ENCODE peak calls at places on chromosomes 6 and 20, in seven cellular contexts. K, H, O, Q, Y, W and P are unnamed samples. For H3K36me3, the result is how much of the 10 kb centered on the place peaks cover.

GRCh38 chr6:156886409-156886808 is 109.2 kb downstream of the ARID1B start:
- DNase-seq in K (peak), H (no peak), O (peak), Q (no peak), Y (peak), W (no peak), P (no peak)

GRCh38 chr6:90295854-90296345 is 743 bp downstream of the BACH2 start:
- DNase-seq in K (peak), H (no peak), O (peak), Q (no peak), Y (peak), W (peak), P (peak)

GRCh38 chr6:13593103-13593502 is 18.7 kb downstream of the SIRT5 start:
- DNase-seq in K (no peak), H (no peak), O (no peak), Q (no peak), Y (no peak), W (no peak), P (no peak)

GRCh38 chr20:57038608-57039440 is 227.6 kb downstream of the BMP7 start:
- DNase-seq in K (no peak), H (no peak), O (no peak), Q (no peak), Y (no peak), W (no peak), P (no peak)

GRCh38 chr20:24523661-24524060 is 54.2 kb downstream of the SYNDIG1 start:
- DNase-seq in K (no peak), H (no peak), O (no peak), Q (no peak), Y (no peak), W (no peak), P (no peak)

GRCh38 chr6:11536795-11537194 is 754 bp upstream of the TMEM170B start:
- DNase-seq in K (peak), H (no peak), O (no peak), Q (no peak), Y (no peak), W (peak), P (no peak)

GRCh38 chr6:110214338-110214737 is 34.1 kb downstream of the CDC40 start:
- DNase-seq in K (no peak), H (no peak), O (no peak), Q (no peak), Y (no peak), W (no peak), P (no peak)

GRCh38 chr20:21096321-21097043 is 9.7 kb downstream of the LINC00237 start:
- DNase-seq in K (no peak), H (no peak), O (no peak), Q (no peak), Y (peak), W (no peak), P (no peak)

GRCh38 chr6:54097753-54098152 is 13.5 kb upstream of the MLIP start:
- DNase-seq in K (no peak), H (no peak), O (no peak), Q (no peak), Y (no peak), W (no peak), P (no peak)

GRCh38 chr20:36791862-36792261 is 18.3 kb upstream of the DSN1 start:
- DNase-seq in K (no peak), H (no peak), O (no peak), Q (no peak), Y (no peak), W (no peak), P (no peak)
- H3K36me3 ChIP-seq in K (under half), H (under half), O (under half), Q (half or more), Y (under half), W (under half), P (half or more)

DNA sequence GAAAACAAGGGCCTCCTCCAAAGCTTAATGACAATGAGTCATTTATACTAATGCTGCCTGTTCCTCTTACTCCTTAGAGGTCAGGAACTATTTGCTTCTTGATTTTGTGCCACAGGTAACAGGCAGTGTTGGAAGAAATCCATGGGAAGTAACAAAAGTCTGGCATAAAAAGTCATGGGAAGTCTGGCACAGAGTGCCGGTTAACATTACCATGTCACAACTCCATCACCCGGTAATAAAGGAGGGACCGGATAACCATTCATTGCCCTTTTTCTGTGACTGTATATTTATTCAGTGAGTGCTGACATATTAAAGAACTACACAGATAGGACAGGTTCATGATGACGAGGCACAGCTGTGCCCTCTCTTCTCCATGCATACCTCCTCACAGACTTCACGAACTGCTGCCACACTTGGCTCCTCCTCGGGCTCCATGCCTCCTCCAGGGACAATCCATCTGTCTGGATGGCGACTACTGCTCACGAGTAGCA is 50.9 kb downstream of the NUDT3 start:
- DNase-seq in K (no peak), H (no peak), O (no peak), Q (no peak), Y (peak), W (no peak), P (no peak)
- H3K36me3 ChIP-seq in K (under half), H (under half), O (under half), Q (under half), Y (under half), W (under half), P (under half)

GRCh38 chr20:31490752-31491151 is 15.7 kb downstream of the REM1 start:
- DNase-seq in K (no peak), H (no peak), O (no peak), Q (no peak), Y (no peak), W (no peak), P (no peak)
- H3K36me3 ChIP-seq in K (under half), H (under half), O (under half), Q (under half), Y (under half), W (under half), P (under half)

GRCh38 chr6:30556006-30556713 is at the start of gene GNL1:
- DNase-seq in K (peak), H (peak), O (peak), Q (peak), Y (peak), W (peak), P (peak)

GRCh38 chr6:30557683-30557981 is 537 bp downstream of the PRR3 start:
- DNase-seq in K (no peak), H (no peak), O (no peak), Q (no peak), Y (no peak), W (no peak), P (no peak)

GRCh38 chr6:30556964-30557682 is at the start of gene PRR3:
- DNase-seq in K (peak), H (peak), O (peak), Q (peak), Y (peak), W (peak), P (peak)

GRCh38 chr6:30555428-30556005 is 772 bp downstream of the GNL1 start:
- DNase-seq in K (peak), H (no peak), O (no peak), Q (peak), Y (peak), W (peak), P (no peak)

GRCh38 chr6:30556714-30556963 is 350 bp upstream of the GNL1 start:
- DNase-seq in K (peak), H (no peak), O (no peak), Q (no peak), Y (peak), W (peak), P (no peak)
- H3K36me3 ChIP-seq in K (under half), H (under half), O (under half), Q (under half), Y (under half), W (under half), P (half or more)

DNA sequence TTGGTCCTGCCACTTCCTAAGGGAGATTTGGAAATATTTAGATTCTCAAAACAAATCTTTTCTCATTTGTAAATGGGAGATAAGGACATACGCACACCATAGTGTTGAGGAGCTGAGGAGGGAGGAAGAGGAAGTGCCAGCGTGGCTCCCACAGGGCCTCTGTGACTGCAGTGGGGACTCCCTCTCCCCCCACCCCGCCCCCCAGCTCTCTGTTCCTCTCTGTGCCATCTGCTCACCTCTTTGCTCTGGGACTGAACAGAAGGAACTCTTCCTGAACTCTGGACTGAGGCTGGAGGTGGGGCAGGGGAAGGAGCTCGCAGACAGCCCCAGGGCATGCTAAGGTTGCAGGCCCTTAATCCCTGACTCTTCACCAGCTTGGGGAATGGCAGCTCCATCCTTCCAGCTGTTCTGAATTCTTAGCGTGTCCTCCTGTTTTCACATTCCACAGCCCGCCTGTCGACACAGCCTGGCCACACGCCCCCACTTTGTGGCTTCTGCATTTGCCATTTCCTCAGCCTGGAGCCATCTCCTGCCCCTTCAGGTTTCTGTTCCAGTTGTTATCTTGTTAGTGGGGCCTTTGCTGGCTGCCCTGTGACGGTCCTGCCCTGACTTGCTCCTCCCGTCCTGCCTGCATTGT is 11.5 kb downstream of the DDX27 start:
- DNase-seq in K (no peak), H (no peak), O (no peak), Q (peak), Y (peak), W (peak), P (no peak)
- H3K36me3 ChIP-seq in K (under half), H (under half), O (under half), Q (half or more), Y (under half), W (under half), P (half or more)

DNA sequence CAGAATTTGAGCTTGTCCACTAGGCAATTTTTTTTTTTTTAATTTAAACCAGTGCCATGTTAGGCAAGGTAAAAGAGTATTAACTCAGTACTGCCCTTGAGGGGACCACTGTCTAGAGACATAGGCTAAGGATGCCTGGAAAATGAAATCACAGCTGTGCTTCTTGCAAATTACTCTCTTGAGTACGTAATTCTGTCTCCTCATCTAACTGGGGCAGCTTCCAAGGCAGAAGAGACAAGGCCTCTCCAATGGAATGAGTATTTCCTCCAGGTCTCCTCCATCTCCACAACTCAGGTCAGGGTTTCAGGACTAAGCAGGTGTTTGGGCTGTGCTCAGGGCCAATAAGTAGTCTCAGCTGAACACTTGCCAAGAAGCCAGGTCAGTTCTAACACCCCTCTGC is 33.8 kb upstream of the MRPS10 start:
- DNase-seq in K (no peak), H (peak), O (no peak), Q (no peak), Y (no peak), W (no peak), P (no peak)
- H3K36me3 ChIP-seq in K (under half), H (under half), O (under half), Q (under half), Y (under half), W (under half), P (under half)

GRCh38 chr6:149694926-149695325 is 23.0 kb downstream of the LATS1 start:
- DNase-seq in K (no peak), H (no peak), O (no peak), Q (no peak), Y (no peak), W (no peak), P (no peak)
- H3K36me3 ChIP-seq in K (under half), H (under half), O (under half), Q (half or more), Y (under half), W (under half), P (half or more)

DNA sequence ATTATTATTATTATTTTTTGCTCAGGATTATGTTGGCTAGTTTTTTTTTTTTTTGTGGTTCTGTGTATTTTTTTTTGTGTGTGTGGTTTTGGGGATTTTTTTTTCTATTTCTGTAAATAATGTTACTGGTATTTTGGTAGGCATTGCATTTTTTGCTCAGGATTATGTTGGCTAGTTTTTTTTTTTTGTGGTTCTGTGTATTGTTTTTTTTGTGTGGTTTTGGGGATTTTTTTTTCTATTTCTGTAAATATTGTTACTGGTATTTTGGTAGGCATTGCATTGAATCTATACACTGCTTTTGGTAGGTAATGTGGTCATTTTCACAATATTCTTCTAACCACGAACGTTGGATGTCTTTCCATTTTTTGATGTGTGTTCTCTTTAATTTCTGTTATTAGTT is 17.4 kb downstream of the PHF3 start:
- DNase-seq in K (no peak), H (no peak), O (no peak), Q (no peak), Y (no peak), W (no peak), P (no peak)
- H3K36me3 ChIP-seq in K (under half), H (under half), O (under half), Q (under half), Y (under half), W (under half), P (under half)

DNA sequence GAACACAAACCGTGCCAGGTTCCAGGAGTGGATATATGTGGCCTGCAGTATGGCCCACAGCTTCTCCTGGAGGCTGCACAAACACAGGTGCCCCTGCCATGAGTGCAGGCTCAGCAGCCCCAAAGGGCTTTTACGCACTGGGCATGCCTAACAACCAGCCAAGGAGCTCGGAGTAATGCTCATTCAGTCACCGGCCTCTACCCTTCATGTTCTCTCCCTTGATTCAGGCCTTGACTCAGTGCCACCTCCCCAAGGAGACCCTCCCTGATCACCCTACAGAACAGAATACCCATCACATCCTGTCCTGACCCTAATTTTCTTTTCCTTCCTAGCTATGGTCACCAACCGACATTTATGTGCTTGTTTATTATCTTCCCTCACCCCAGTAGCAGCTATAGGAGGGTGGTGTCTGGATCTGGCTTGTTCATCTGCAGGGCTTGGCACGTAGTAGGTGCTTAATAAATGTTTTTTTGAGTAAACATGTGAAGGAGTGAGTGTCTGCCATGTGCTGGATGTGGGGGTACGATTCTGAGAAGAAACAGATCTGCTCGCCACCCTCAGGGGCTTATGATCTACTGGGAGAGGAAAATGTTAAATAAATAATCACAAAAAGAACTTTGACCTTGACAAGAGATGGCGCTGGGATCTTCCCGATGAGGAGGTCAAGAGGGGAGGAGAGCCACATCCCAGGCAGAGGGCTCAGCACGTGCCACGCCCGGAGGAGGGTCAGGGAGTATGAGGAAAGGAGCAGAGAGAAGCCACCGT is 9.2 kb downstream of the PXMP4 start:
- DNase-seq in K (no peak), H (no peak), O (no peak), Q (no peak), Y (no peak), W (no peak), P (no peak)
- H3K36me3 ChIP-seq in K (under half), H (under half), O (under half), Q (under half), Y (under half), W (under half), P (under half)